ENCODE peak calls at places on chromosomes 16 and 17, in ten cellular contexts. Z is GM20000; Q is lower leg skin; X is psoas muscle; N is AG04450; L is body of pancreas; T is astrocyte of the cerebellum; H is CD8-positive, alpha-beta T cell; B is NB4; A is heart left ventricle. I is an unnamed sample.
A peak's percentile ranks its signal among the peaks of the same experiment; 100 is the strongest.

GRCh38 chr17:1511756-1512321 is 4.6 kb downstream of the INPP5K start:
- DNase-seq in Z (no peak), Q (no peak), X (no peak), N (no peak), L (no peak), T (no peak), H (no peak), B (no peak), A (peak; percentile 45), I (no peak)

GRCh38 chr17:57033296-57033695 is 51.8 kb upstream of the AKAP1 start:
- DNase-seq in Z (no peak), Q (no peak), X (no peak), N (no peak), L (peak; percentile 52), T (no peak), H (no peak), B (no peak), A (no peak), I (no peak)

GRCh38 chr17:50052822-50053653 is 2.9 kb upstream of the ITGA3 start:
- DNase-seq in Z (no peak), Q (no peak), X (no peak), N (no peak), L (peak; percentile 53), T (no peak), H (no peak), B (no peak), A (peak; percentile 72), I (no peak)

GRCh38 chr17:66904760-66905637 is 59.5 kb upstream of the CACNG4 start:
- DNase-seq in Z (no peak), Q (no peak), X (no peak), N (no peak), L (peak; percentile 71), T (peak; percentile 49), H (no peak), B (no peak), A (peak; percentile 37), I (no peak)

GRCh38 chr17:5198472-5198871 is 6.8 kb upstream of the ZNF594 start:
- DNase-seq in Z (no peak), Q (no peak), X (no peak), N (no peak), L (no peak), T (no peak), H (no peak), B (no peak), A (no peak), I (no peak)

GRCh38 chr17:80441598-80442304 is 26.8 kb downstream of the ENDOV start:
- DNase-seq in Z (no peak), Q (no peak), X (no peak), N (no peak), L (no peak), T (no peak), H (no peak), B (no peak), A (no peak), I (no peak)

GRCh38 chr17:35056013-35056412 is 7.5 kb downstream of the RFFL start:
- DNase-seq in Z (no peak), Q (no peak), X (no peak), N (no peak), L (no peak), T (no peak), H (no peak), B (peak; percentile 16), A (no peak), I (no peak)

GRCh38 chr17:46772013-46772878 is 46.2 kb downstream of the WNT3 start:
- DNase-seq in Z (peak; percentile 55), Q (no peak), X (peak; percentile 35), N (no peak), L (peak; percentile 57), T (no peak), H (no peak), B (peak; percentile 49), A (peak; percentile 52), I (no peak)

GRCh38 chr16:11955713-11956123 is 9.3 kb upstream of the TNFRSF17 start:
- DNase-seq in Z (no peak), Q (peak; percentile 57), X (no peak), N (peak; percentile 87), L (no peak), T (peak; percentile 32), H (no peak), B (no peak), A (no peak), I (no peak)

GRCh38 chr17:79925242-79925957 is 86.2 kb upstream of the CBX4 start:
- DNase-seq in Z (no peak), Q (no peak), X (peak; percentile 78), N (no peak), L (peak; percentile 87), T (peak; percentile 13), H (no peak), B (no peak), A (peak; percentile 69), I (no peak)

GRCh38 chr16:55899857-55900256 is 24.7 kb upstream of the CES5A start:
- DNase-seq in Z (no peak), Q (no peak), X (no peak), N (no peak), L (no peak), T (no peak), H (no peak), B (no peak), A (no peak), I (no peak)

GRCh38 chr17:17057057-17057551 is 14.8 kb downstream of the MPRIP start:
- DNase-seq in Z (no peak), Q (no peak), X (no peak), N (no peak), L (no peak), T (no peak), H (no peak), B (no peak), A (peak; percentile 26), I (no peak)

GRCh38 chr17:80029235-80029974 is 6.3 kb downstream of the TBC1D16 start:
- DNase-seq in Z (no peak), Q (peak; percentile 89), X (peak; percentile 91), N (no peak), L (peak; percentile 97), T (peak; percentile 65), H (no peak), B (peak; percentile 87), A (peak; percentile 89), I (peak; percentile 29)

DNA sequence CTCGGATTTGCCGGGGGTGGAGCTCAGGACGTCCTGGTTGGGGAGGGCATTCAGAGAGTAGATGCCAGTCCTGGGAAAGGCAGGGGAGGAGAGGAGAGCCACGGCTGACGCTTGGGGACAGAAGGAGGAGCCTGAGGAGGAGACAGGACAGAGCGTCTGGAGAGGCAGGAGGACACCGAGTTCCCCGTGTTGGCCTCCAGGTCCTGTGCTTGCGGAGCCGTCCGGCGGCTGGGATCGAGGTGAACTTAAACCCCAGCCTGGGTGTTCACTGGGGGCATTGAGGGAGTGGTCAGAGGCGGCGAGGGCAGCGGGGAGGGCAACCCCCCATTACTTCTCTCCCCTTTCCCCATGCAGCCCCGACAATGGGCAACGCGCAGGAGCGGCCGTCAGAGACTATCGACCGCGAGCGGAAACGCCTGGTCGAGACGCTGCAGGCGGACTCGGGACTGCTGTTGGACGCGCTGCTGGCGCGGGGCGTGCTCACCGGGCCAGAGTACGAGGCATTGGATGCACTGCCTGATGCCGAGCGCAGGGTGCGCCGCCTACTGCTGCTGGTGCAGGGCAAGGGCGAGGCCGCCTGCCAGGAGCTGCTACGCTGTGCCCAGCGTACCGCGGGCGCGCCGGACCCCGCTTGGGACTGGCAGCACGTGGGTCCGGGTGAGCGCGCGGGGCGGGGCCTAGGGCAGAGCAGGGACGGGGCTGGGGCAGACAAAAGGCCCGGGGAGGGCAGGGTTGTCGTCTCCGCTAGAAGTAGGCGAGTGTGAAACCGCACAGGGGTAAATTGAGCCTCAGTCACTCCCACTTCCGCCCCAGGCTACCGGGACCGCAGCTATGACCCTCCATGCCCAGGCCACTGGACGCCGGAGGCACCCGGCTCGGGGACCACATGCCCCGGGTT is 3.7 kb downstream of the NOL3 start:
- DNase-seq in Z (peak; percentile 80), Q (peak; percentile 75), X (peak; percentile 91), N (peak; percentile 34), L (peak; percentile 95), T (no peak), H (peak; percentile 41), B (peak; percentile 88), A (peak; percentile 94), I (peak; percentile 83)
- TF ChIP-seq CTCF in Z (no peak), Q (no peak), X (peak; percentile 12), N (peak; percentile 25), L (peak; percentile 45), T (no peak), H (peak; percentile 15), B (peak; percentile 5), A (peak; percentile 26), I (peak; percentile 10)

GRCh38 chr17:42251115-42251514 is 25.1 kb downstream of the STAT5B start:
- DNase-seq in Z (no peak), Q (no peak), X (no peak), N (no peak), L (no peak), T (no peak), H (no peak), B (peak; percentile 67), A (no peak), I (no peak)
- TF ChIP-seq CTCF in Z (no peak), Q (no peak), X (peak; percentile 13), N (peak; percentile 46), L (peak; percentile 24), T (peak; percentile 37), H (no peak), B (peak; percentile 29), A (peak; percentile 25), I (peak; percentile 57)

GRCh38 chr16:88406096-88407041 is 23.6 kb downstream of the ZNF469 start:
- DNase-seq in Z (no peak), Q (no peak), X (no peak), N (no peak), L (no peak), T (no peak), H (no peak), B (no peak), A (no peak), I (no peak)
- TF ChIP-seq CTCF in Z (no peak), Q (no peak), X (no peak), N (no peak), L (no peak), T (peak; percentile 34), H (no peak), B (no peak), A (no peak), I (no peak)

GRCh38 chr17:82386256-82386831 is 14.8 kb downstream of the UTS2R start:
- DNase-seq in Z (no peak), Q (no peak), X (peak; percentile 57), N (no peak), L (no peak), T (no peak), H (no peak), B (no peak), A (no peak), I (no peak)

GRCh38 chr17:82383411-82383810 is 11.8 kb downstream of the UTS2R start:
- DNase-seq in Z (no peak), Q (no peak), X (no peak), N (no peak), L (no peak), T (no peak), H (no peak), B (no peak), A (peak; percentile 17), I (no peak)

GRCh38 chr17:82384051-82384729 is 12.6 kb downstream of the UTS2R start:
- DNase-seq in Z (no peak), Q (no peak), X (no peak), N (no peak), L (peak; percentile 36), T (no peak), H (no peak), B (no peak), A (peak; percentile 18), I (no peak)

GRCh38 chr17:82385559-82386255 is 14.1 kb downstream of the UTS2R start:
- DNase-seq in Z (no peak), Q (no peak), X (no peak), N (no peak), L (no peak), T (no peak), H (no peak), B (no peak), A (peak; percentile 28), I (no peak)

GRCh38 chr17:82384730-82385429 is 13.3 kb downstream of the UTS2R start:
- DNase-seq in Z (no peak), Q (no peak), X (peak; percentile 75), N (no peak), L (peak; percentile 88), T (no peak), H (no peak), B (no peak), A (peak; percentile 75), I (no peak)
- TF ChIP-seq CTCF in Z (no peak), Q (no peak), X (no peak), N (no peak), L (peak; percentile 57), T (no peak), H (no peak), B (no peak), A (no peak), I (no peak)

I was measured in CD14-positive monocyte.